ENCODE peak calls at places on chromosome 7, in six cellular contexts. K is stomach, H is astrocyte of the spinal cord, E is AG10803, Q is prostate gland, M is body of pancreas. C is an unnamed sample.

GRCh38 chr7:139702811-139703467 is 74.9 kb downstream of the HIPK2 start:
- DNase-seq in K (peak), H (no peak), E (no peak), Q (no peak), M (no peak), C (no peak)

GRCh38 chr7:100719523-100720319 is 547 bp upstream of the EPO start:
- DNase-seq in K (no peak), H (peak), E (peak), Q (no peak), M (no peak), C (no peak)

GRCh38 chr7:149869867-149870266 is 3.9 kb upstream of the ATP6V0E2 start:
- DNase-seq in K (no peak), H (no peak), E (no peak), Q (no peak), M (no peak), C (no peak)

GRCh38 chr7:130492519-130493274 is 812 bp downstream of the MEST start:
- DNase-seq in K (no peak), H (no peak), E (no peak), Q (peak), M (peak), C (no peak)

GRCh38 chr7:154794147-154794780 is 208.7 kb downstream of the PAXIP1 start:
- DNase-seq in K (peak), H (no peak), E (no peak), Q (no peak), M (peak), C (peak)

GRCh38 chr7:12244129-12244528 is 33.0 kb downstream of the TMEM106B start:
- DNase-seq in K (peak), H (peak), E (peak), Q (no peak), M (peak), C (peak)

GRCh38 chr7:33710608-33711007 is 194.7 kb upstream of the BMPER start:
- DNase-seq in K (no peak), H (peak), E (peak), Q (no peak), M (no peak), C (no peak)

GRCh38 chr7:157423886-157424565 is 87.2 kb downstream of the DNAJB6 start:
- DNase-seq in K (no peak), H (no peak), E (no peak), Q (no peak), M (no peak), C (no peak)

GRCh38 chr7:158281441-158281840 is 306.2 kb downstream of the PTPRN2 start:
- DNase-seq in K (peak), H (no peak), E (no peak), Q (no peak), M (no peak), C (no peak)

GRCh38 chr7:36360244-36360643 is 29.4 kb upstream of the ANLN start:
- DNase-seq in K (no peak), H (no peak), E (no peak), Q (no peak), M (no peak), C (no peak)

GRCh38 chr7:55019329-55019690 is 493 bp downstream of the EGFR start:
- DNase-seq in K (peak), H (peak), E (no peak), Q (peak), M (peak), C (peak)

GRCh38 chr7:114986181-114986800 is 64.4 kb downstream of the MDFIC start:
- DNase-seq in K (no peak), H (no peak), E (no peak), Q (no peak), M (no peak), C (no peak)

GRCh38 chr7:156224441-156225225 is 412.4 kb upstream of the SHH start:
- DNase-seq in K (no peak), H (no peak), E (no peak), Q (no peak), M (no peak), C (no peak)

GRCh38 chr7:44633254-44634186 is 27.1 kb downstream of the OGDH start:
- DNase-seq in K (peak), H (peak), E (peak), Q (peak), M (peak), C (peak)

GRCh38 chr7:11373546-11374142 is 400.0 kb downstream of the PHF14 start:
- DNase-seq in K (no peak), H (peak), E (no peak), Q (no peak), M (no peak), C (no peak)

GRCh38 chr7:24778543-24779282 is 21.4 kb upstream of the GSDME start:
- DNase-seq in K (no peak), H (peak), E (peak), Q (no peak), M (no peak), C (no peak)

GRCh38 chr7:24477807-24478655 is 95.2 kb upstream of the PALS2 start:
- DNase-seq in K (no peak), H (peak), E (peak), Q (no peak), M (peak), C (peak)

DNA sequence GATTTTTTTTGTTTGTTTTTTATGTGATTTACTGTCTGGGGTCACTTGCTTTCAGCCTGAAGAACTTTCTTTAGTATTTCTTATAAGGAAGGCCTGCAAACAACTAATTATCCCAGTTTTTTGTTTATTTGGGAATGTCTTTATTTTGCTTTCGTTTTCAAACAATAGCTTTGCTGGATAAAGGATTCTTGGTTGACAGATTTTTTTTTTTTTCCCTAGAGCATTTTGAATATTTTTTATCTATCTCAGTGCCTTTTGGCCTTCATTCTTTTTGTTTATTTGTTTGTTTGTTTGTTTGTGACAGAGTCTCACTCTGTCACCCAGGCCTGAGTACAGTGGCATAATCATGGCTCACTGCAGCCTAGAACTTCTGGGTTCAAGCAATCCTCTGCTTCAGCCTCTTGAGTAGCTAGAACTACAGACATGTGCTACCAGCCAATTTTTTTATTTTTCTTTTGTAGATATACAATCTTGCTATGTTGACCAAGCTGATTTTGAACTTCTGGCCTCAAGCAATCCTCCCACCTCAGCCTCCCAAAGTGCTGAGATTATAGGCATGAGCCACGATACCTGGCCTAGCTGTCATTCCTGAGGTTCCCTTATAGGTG is 46.3 kb upstream of the FZD9 start:
- DNase-seq in K (no peak), H (no peak), E (no peak), Q (no peak), M (no peak), C (no peak)
- H3K4me3 ChIP-seq in K (no peak), H (no peak), E (no peak), Q (no peak), M (no peak), C (no peak)

DNA sequence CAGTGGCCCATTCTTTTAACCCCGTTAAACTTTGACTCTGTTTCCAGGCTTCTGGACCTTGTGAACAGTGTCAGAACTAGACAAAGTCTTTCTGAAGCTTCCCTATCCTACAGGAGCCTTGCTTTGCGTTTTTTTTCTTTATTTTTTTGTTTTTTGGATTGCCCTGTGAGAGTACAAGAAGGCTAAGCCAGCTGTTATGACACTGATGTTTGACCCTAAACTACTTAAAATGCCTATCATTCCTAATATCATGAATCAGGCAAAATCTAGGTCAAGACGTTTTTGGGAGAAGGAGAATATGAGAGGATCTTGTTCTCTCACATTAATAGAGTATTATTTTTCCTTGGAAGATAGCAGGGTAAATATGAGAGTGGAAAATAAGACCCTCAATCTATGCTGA is 79.8 kb downstream of the EPDR1 start:
- DNase-seq in K (no peak), H (peak), E (peak), Q (no peak), M (no peak), C (no peak)
- H3K4me3 ChIP-seq in K (no peak), H (no peak), E (no peak), Q (no peak), M (no peak), C (no peak)

GRCh38 chr7:2688409-2689342 is 674 bp downstream of the AMZ1 start:
- DNase-seq in K (no peak), H (no peak), E (peak), Q (no peak), M (no peak), C (no peak)
- H3K4me3 ChIP-seq in K (peak), H (no peak), E (peak), Q (no peak), M (no peak), C (peak)

DNA sequence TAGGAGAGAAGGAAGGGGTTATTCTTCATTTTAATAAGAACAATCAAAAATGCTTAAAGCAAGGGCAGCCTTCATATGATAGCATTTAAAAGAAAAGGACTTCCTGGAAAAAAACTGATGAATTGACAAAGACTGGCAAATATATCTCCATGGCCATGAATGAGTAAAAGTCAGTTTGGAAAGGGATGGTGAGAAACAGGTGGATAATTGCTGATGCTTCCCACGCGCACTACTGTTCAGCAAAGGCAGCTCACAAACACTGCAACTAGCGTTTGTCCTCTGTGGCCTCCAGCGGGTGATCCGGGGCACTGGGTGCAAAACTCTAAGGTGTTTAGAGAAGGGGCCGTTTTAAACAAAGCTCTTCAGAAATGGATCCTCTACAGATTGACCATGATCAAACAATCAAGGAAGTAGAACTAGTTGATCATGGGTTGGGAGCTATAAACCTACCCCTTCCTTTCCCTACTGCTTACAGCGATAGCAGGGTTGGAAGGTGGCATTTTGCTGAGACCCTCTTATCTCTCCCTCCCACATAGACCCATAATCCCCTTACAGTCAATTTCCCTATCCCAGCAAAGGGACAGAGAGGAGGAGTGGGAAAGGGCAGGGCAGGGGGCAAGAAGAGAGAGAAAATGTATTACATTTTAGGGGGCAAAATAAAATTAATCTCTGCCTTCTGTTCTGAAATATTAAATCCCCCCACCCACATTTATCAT is 53.8 kb downstream of the SMURF1 start:
- DNase-seq in K (no peak), H (no peak), E (no peak), Q (no peak), M (peak), C (no peak)
- H3K4me3 ChIP-seq in K (no peak), H (no peak), E (no peak), Q (no peak), M (no peak), C (no peak)

GRCh38 chr7:121132940-121133339 is 144.4 kb downstream of the CPED1 start:
- DNase-seq in K (no peak), H (no peak), E (no peak), Q (no peak), M (no peak), C (no peak)

GRCh38 chr7:121139427-121139826 is 150.9 kb downstream of the CPED1 start:
- DNase-seq in K (no peak), H (no peak), E (peak), Q (no peak), M (no peak), C (no peak)

GRCh38 chr7:121138262-121138933 is 149.9 kb downstream of the CPED1 start:
- DNase-seq in K (no peak), H (no peak), E (peak), Q (peak), M (peak), C (no peak)

GRCh38 chr7:121137580-121137979 is 149.1 kb downstream of the CPED1 start:
- DNase-seq in K (no peak), H (no peak), E (no peak), Q (no peak), M (no peak), C (no peak)

DNA sequence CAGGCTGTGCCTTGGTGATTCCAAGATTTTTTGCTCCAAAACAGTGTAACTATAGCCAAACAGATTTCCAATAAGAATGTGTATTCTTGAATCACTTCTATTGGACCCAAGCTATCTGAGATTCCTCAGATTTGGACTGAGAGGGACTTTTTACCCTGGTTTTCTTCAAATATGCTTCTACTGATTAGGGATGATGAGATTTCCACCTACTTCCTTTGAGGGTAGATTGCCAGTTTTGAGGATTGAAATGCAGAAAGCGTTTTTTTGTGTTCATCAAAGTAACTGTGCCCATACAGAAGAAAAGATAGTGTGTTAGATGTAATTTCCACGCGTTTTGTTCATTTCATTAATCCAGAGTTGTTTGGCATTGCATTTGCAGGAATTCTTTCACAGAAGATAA is 144.9 kb downstream of the CPED1 start:
- DNase-seq in K (no peak), H (no peak), E (no peak), Q (no peak), M (no peak), C (no peak)
- H3K4me3 ChIP-seq in K (no peak), H (no peak), E (no peak), Q (no peak), M (no peak), C (no peak)

GRCh38 chr7:73433924-73434700 is 534 bp downstream of the FZD9 start:
- DNase-seq in K (no peak), H (no peak), E (no peak), Q (no peak), M (peak), C (no peak)
- H3K4me3 ChIP-seq in K (peak), H (no peak), E (no peak), Q (peak), M (no peak), C (no peak)

GRCh38 chr7:92056276-92056675 is 78.0 kb downstream of the CYP51A1 start:
- DNase-seq in K (no peak), H (no peak), E (no peak), Q (no peak), M (no peak), C (no peak)

GRCh38 chr7:92058040-92058439 is 76.2 kb downstream of the CYP51A1 start:
- DNase-seq in K (no peak), H (no peak), E (no peak), Q (no peak), M (no peak), C (no peak)

GRCh38 chr7:92061154-92061553 is 73.1 kb downstream of the CYP51A1 start:
- DNase-seq in K (no peak), H (no peak), E (no peak), Q (no peak), M (no peak), C (no peak)

GRCh38 chr7:92057375-92057774 is 76.9 kb downstream of the CYP51A1 start:
- DNase-seq in K (peak), H (peak), E (no peak), Q (peak), M (no peak), C (no peak)

DNA sequence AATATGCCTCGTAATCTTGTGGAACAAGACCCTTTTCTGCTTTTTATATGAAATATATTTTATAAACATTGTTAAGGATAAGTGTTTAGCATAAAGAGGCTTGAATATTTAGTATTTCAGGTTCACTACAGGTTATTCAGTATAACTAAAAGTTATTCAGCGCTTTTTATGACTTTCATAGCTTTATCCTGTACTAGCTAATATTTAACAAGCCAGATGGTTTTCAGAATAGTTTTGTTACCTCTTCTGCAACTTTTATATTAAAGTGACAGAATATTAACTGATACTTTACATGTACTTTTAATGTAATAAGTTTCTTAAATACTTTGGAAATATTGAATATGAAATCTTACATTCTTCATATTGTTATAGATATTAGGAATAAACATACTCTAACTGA is 75.4 kb downstream of the CYP51A1 start:
- DNase-seq in K (no peak), H (no peak), E (no peak), Q (no peak), M (no peak), C (no peak)
- H3K4me3 ChIP-seq in K (no peak), H (no peak), E (no peak), Q (peak), M (no peak), C (no peak)

GRCh38 chr7:27185013-27185707 is at the start of gene HOXA11:
- DNase-seq in K (peak), H (no peak), E (peak), Q (peak), M (no peak), C (no peak)

GRCh38 chr7:27186450-27187157 is 1.6 kb upstream of the HOXA11 start:
- DNase-seq in K (no peak), H (no peak), E (no peak), Q (no peak), M (no peak), C (no peak)

GRCh38 chr7:27184342-27185012 is 555 bp downstream of the HOXA11 start:
- DNase-seq in K (peak), H (no peak), E (no peak), Q (peak), M (no peak), C (no peak)

GRCh38 chr7:27187158-27187701 is 2.2 kb upstream of the HOXA11 start:
- DNase-seq in K (no peak), H (no peak), E (no peak), Q (no peak), M (no peak), C (no peak)

DNA sequence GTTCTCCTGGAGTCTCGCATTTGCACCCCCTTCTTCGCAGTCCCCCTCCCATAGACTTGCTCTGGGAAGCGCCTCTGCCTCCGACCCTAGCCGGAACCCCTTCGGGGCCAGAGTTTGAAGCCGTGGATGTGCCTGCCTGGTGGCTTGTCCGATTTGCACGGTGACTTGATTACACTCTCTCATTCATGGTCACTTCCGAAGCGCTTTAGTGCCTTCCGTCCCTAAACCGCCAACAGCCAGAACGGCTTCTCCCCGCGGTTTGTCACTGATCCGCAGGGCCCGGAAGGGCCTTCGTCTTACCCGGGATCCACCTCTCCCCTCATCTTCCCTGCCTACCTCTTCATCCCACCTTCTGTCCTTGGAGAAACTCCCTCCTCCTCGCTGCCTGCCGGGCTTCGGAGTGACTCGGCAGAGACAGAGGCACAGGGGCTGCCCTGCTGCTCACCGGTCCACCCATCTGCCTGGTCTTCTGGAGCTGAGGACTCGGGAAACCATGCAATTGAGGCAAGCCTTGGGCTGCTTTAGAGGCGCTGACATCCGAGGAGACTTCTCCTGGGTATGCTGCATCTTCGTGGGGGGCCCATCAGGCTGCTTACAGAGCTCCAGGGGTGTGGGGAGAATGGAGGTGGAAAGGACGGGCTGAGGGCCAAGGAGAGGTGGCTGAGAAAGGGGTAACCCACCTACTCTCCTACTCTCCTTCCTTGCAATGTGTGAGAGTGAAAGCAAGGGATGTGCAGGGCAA is 847 bp upstream of the HOXA11 start:
- DNase-seq in K (peak), H (no peak), E (no peak), Q (no peak), M (no peak), C (no peak)
- H3K4me3 ChIP-seq in K (no peak), H (no peak), E (peak), Q (peak), M (no peak), C (no peak)

DNA sequence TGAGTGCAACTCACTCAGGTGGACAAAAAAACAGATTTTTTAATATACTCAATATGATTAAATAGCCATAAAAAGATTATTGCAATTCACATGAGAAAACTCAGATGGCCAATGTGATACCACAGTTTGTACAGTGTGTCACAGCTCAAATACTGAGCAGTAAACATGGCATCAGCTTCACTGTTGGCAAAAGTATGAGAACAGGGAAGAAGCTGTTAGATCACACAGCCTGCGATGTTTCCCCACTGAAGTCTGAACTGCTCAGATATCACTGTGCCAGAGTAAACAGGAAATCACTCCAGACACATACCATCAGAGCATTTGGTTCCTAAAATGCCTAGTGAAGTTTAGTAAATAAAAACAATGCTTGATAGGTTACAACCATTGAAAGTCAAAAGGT is 347.8 kb downstream of the ETV1 start:
- DNase-seq in K (no peak), H (peak), E (peak), Q (peak), M (no peak), C (no peak)
- H3K4me3 ChIP-seq in K (no peak), H (no peak), E (no peak), Q (no peak), M (no peak), C (no peak)

GRCh38 chr7:99380823-99381663 is 6.5 kb downstream of the ARPC1B start:
- DNase-seq in K (peak), H (no peak), E (no peak), Q (no peak), M (peak), C (peak)
- H3K4me3 ChIP-seq in K (no peak), H (no peak), E (no peak), Q (no peak), M (no peak), C (no peak)

C was measured in thyroid gland.